ENCODE peak calls at places on chromosomes 16 and 17, in seven cellular contexts. One of them, this sample, is unnamed. For H3K27me3, the result is how much of the 10 kb centered on the place peaks cover.

GRCh38 chr16:4414187-4414909 is 2.0 kb downstream of the CORO7 start:
- DNase-seq in ascending aorta: no peak
- DNase-seq in small intestine: peak
- DNase-seq in psoas muscle: no peak
- DNase-seq in adrenal gland: no peak
- DNase-seq in mammary epithelial cell: no peak
- DNase-seq in CD4-positive, CD25-positive, alpha-beta regulatory T cell: peak
- DNase-seq in this sample: peak

GRCh38 chr17:82246365-82247174 is 17.7 kb downstream of the SLC16A3 start:
- DNase-seq in small intestine: no peak
- DNase-seq in CD4-positive, CD25-positive, alpha-beta regulatory T cell: no peak
- DNase-seq in adrenal gland: peak
- DNase-seq in psoas muscle: peak
- DNase-seq in ascending aorta: no peak
- DNase-seq in mammary epithelial cell: peak
- DNase-seq in this sample: no peak

GRCh38 chr17:54435966-54436365 is 464.7 kb upstream of the TOM1L1 start:
- DNase-seq in small intestine: no peak
- DNase-seq in CD4-positive, CD25-positive, alpha-beta regulatory T cell: no peak
- DNase-seq in ascending aorta: no peak
- DNase-seq in psoas muscle: no peak
- DNase-seq in mammary epithelial cell: no peak
- DNase-seq in adrenal gland: no peak
- DNase-seq in this sample: no peak

GRCh38 chr16:48295493-48296281 is 48.3 kb upstream of the ABCC11 start:
- DNase-seq in ascending aorta: no peak
- DNase-seq in adrenal gland: no peak
- DNase-seq in mammary epithelial cell: peak
- DNase-seq in small intestine: peak
- DNase-seq in psoas muscle: no peak
- DNase-seq in CD4-positive, CD25-positive, alpha-beta regulatory T cell: no peak
- DNase-seq in this sample: no peak

GRCh38 chr17:28216032-28216431 is 103.0 kb upstream of the TMEM97 start:
- DNase-seq in psoas muscle: no peak
- DNase-seq in CD4-positive, CD25-positive, alpha-beta regulatory T cell: no peak
- DNase-seq in ascending aorta: no peak
- DNase-seq in mammary epithelial cell: peak
- DNase-seq in adrenal gland: no peak
- DNase-seq in small intestine: no peak
- DNase-seq in this sample: no peak

GRCh38 chr17:14119546-14119945 is 50.2 kb downstream of the COX10 start:
- DNase-seq in psoas muscle: no peak
- DNase-seq in CD4-positive, CD25-positive, alpha-beta regulatory T cell: peak
- DNase-seq in small intestine: no peak
- DNase-seq in ascending aorta: no peak
- DNase-seq in mammary epithelial cell: no peak
- DNase-seq in adrenal gland: no peak
- DNase-seq in this sample: no peak

GRCh38 chr16:35414139-35414538 is 1954.7 kb downstream of the TP53TG3F start:
- DNase-seq in ascending aorta: no peak
- DNase-seq in adrenal gland: no peak
- DNase-seq in small intestine: no peak
- DNase-seq in CD4-positive, CD25-positive, alpha-beta regulatory T cell: no peak
- DNase-seq in psoas muscle: no peak
- DNase-seq in mammary epithelial cell: no peak
- DNase-seq in this sample: no peak

GRCh38 chr17:74592087-74592990 is at the start of gene CD300LD:
- DNase-seq in small intestine: no peak
- DNase-seq in mammary epithelial cell: no peak
- DNase-seq in CD4-positive, CD25-positive, alpha-beta regulatory T cell: no peak
- DNase-seq in psoas muscle: no peak
- DNase-seq in ascending aorta: no peak
- DNase-seq in adrenal gland: no peak
- DNase-seq in this sample: peak

GRCh38 chr17:79646721-79647455 is 36.0 kb upstream of the RBFOX3 start:
- DNase-seq in mammary epithelial cell: no peak
- DNase-seq in psoas muscle: no peak
- DNase-seq in adrenal gland: no peak
- DNase-seq in CD4-positive, CD25-positive, alpha-beta regulatory T cell: no peak
- DNase-seq in small intestine: no peak
- DNase-seq in ascending aorta: no peak
- DNase-seq in this sample: no peak

GRCh38 chr16:12262454-12263180 is 286.1 kb downstream of the SNX29 start:
- DNase-seq in CD4-positive, CD25-positive, alpha-beta regulatory T cell: no peak
- DNase-seq in psoas muscle: no peak
- DNase-seq in mammary epithelial cell: no peak
- DNase-seq in small intestine: peak
- DNase-seq in adrenal gland: peak
- DNase-seq in ascending aorta: no peak
- DNase-seq in this sample: peak

GRCh38 chr17:55601874-55602364 is 90.7 kb upstream of the SMIM36 start:
- DNase-seq in small intestine: peak
- DNase-seq in psoas muscle: no peak
- DNase-seq in ascending aorta: no peak
- DNase-seq in CD4-positive, CD25-positive, alpha-beta regulatory T cell: peak
- DNase-seq in adrenal gland: peak
- DNase-seq in mammary epithelial cell: peak
- DNase-seq in this sample: no peak

GRCh38 chr16:49464877-49465504 is 91.4 kb downstream of the C16orf78 start:
- DNase-seq in small intestine: no peak
- DNase-seq in psoas muscle: no peak
- DNase-seq in mammary epithelial cell: no peak
- DNase-seq in CD4-positive, CD25-positive, alpha-beta regulatory T cell: no peak
- DNase-seq in ascending aorta: no peak
- DNase-seq in adrenal gland: no peak
- DNase-seq in this sample: peak

GRCh38 chr16:3999479-3999868 is 116.8 kb downstream of the ADCY9 start:
- DNase-seq in small intestine: no peak
- DNase-seq in ascending aorta: no peak
- DNase-seq in CD4-positive, CD25-positive, alpha-beta regulatory T cell: no peak
- DNase-seq in psoas muscle: peak
- DNase-seq in mammary epithelial cell: no peak
- DNase-seq in adrenal gland: no peak
- DNase-seq in this sample: no peak

GRCh38 chr17:40499551-40500189 is 1.8 kb downstream of the TNS4 start:
- DNase-seq in CD4-positive, CD25-positive, alpha-beta regulatory T cell: no peak
- DNase-seq in ascending aorta: peak
- DNase-seq in mammary epithelial cell: peak
- DNase-seq in small intestine: peak
- DNase-seq in psoas muscle: peak
- DNase-seq in adrenal gland: peak
- DNase-seq in this sample: peak

GRCh38 chr17:39002991-39003715 is 36.0 kb upstream of the FBXO47 start:
- DNase-seq in mammary epithelial cell: no peak
- DNase-seq in psoas muscle: peak
- DNase-seq in small intestine: peak
- DNase-seq in CD4-positive, CD25-positive, alpha-beta regulatory T cell: peak
- DNase-seq in ascending aorta: peak
- DNase-seq in adrenal gland: peak
- DNase-seq in this sample: peak

GRCh38 chr16:24511801-24512200 is 27.6 kb upstream of the RBBP6 start:
- DNase-seq in ascending aorta: no peak
- DNase-seq in CD4-positive, CD25-positive, alpha-beta regulatory T cell: no peak
- DNase-seq in psoas muscle: no peak
- DNase-seq in mammary epithelial cell: no peak
- DNase-seq in small intestine: no peak
- DNase-seq in adrenal gland: no peak
- DNase-seq in this sample: no peak

GRCh38 chr17:1227917-1228751 is 42.1 kb upstream of the BHLHA9 start:
- DNase-seq in mammary epithelial cell: no peak
- DNase-seq in psoas muscle: peak
- DNase-seq in CD4-positive, CD25-positive, alpha-beta regulatory T cell: no peak
- DNase-seq in adrenal gland: peak
- DNase-seq in ascending aorta: no peak
- DNase-seq in small intestine: peak
- DNase-seq in this sample: peak

GRCh38 chr17:1227365-1227764 is 42.9 kb upstream of the BHLHA9 start:
- DNase-seq in psoas muscle: no peak
- DNase-seq in mammary epithelial cell: no peak
- DNase-seq in CD4-positive, CD25-positive, alpha-beta regulatory T cell: no peak
- DNase-seq in small intestine: no peak
- DNase-seq in adrenal gland: no peak
- DNase-seq in ascending aorta: no peak
- DNase-seq in this sample: no peak

GRCh38 chr17:1229891-1230571 is 40.2 kb upstream of the BHLHA9 start:
- DNase-seq in small intestine: no peak
- DNase-seq in mammary epithelial cell: no peak
- DNase-seq in psoas muscle: no peak
- DNase-seq in CD4-positive, CD25-positive, alpha-beta regulatory T cell: no peak
- DNase-seq in ascending aorta: no peak
- DNase-seq in adrenal gland: no peak
- DNase-seq in this sample: no peak

GRCh38 chr17:1229354-1229890 is 40.8 kb upstream of the BHLHA9 start:
- DNase-seq in small intestine: peak
- DNase-seq in adrenal gland: peak
- DNase-seq in CD4-positive, CD25-positive, alpha-beta regulatory T cell: peak
- DNase-seq in psoas muscle: peak
- DNase-seq in ascending aorta: peak
- DNase-seq in mammary epithelial cell: peak
- DNase-seq in this sample: peak

DNA sequence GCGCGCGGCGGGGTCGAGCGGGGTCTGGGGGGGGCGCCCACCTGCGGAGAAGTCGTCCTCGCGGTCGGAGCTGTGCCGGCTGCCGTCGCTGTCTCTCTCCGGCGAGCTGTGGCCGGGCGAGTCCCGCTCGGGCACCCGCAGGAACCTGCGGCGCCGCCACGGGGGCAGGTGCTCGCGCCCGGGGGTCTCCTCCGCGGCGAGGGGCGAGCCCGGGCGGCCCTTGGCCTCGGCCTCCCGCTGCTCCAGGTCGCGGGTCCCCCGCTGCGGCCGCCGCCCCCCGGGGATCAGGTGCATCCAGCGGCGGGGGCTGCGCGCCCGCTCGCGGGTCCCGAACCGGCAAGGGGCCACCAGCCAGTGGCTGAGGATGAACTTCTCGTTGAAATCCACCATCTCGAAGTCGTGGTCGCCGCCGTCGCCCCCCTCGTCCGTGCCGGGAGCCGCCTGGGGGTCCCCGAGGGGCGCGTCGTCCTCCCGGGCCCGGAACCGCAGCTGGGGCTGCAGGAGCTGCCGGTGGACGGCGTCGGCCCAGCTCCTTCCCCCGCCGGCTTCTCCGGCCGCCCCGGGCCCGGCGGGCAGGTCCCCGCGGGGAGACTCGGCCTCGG is 41.4 kb upstream of the BHLHA9 start:
- DNase-seq in psoas muscle: no peak
- DNase-seq in small intestine: no peak
- DNase-seq in ascending aorta: no peak
- DNase-seq in CD4-positive, CD25-positive, alpha-beta regulatory T cell: no peak
- DNase-seq in mammary epithelial cell: no peak
- DNase-seq in adrenal gland: no peak
- DNase-seq in this sample: no peak
- H3K27me3 ChIP-seq in psoas muscle: under half
- H3K27me3 ChIP-seq in small intestine: under half
- H3K27me3 ChIP-seq in ascending aorta: under half
- H3K27me3 ChIP-seq in CD4-positive, CD25-positive, alpha-beta regulatory T cell: under half
- H3K27me3 ChIP-seq in mammary epithelial cell: under half
- H3K27me3 ChIP-seq in adrenal gland: under half
- H3K27me3 ChIP-seq in this sample: under half

DNA sequence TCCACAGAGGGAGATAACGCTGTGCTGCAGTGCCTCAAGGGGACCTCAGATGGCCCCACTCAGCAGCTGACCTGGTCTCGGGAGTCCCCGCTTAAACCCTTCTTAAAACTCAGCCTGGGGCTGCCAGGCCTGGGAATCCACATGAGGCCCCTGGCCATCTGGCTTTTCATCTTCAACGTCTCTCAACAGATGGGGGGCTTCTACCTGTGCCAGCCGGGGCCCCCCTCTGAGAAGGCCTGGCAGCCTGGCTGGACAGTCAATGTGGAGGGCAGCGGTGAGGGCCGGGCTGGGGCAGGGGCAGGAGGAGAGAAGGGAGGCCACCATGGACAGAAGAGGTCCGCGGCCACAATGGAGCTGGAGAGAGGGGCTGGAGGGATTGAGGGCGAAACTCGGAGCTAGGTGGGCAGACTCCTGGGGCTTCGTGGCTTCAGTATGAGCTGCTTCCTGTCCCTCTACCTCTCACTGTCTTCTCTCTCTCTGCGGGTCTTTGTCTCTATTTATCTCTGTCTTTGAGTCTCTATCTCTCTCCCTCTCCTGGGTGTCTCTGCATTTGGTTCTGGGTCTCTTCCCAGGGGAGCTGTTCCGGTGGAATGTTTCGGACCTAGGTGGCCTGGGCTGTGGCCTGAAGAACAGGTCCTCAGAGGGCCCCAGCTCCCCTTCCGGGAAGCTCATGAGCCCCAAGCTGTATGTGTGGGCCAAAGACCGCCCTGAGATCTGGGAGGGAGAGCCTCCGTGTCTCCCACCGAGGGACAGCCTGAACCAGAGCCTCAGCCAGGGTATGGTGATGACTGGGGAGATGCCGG is 769 bp downstream of the CD19 start:
- DNase-seq in psoas muscle: no peak
- DNase-seq in ascending aorta: no peak
- DNase-seq in adrenal gland: no peak
- DNase-seq in CD4-positive, CD25-positive, alpha-beta regulatory T cell: no peak
- DNase-seq in small intestine: no peak
- DNase-seq in mammary epithelial cell: no peak
- DNase-seq in this sample: no peak
- H3K4me3 ChIP-seq in psoas muscle: no peak
- H3K4me3 ChIP-seq in ascending aorta: no peak
- H3K4me3 ChIP-seq in adrenal gland: no peak
- H3K4me3 ChIP-seq in CD4-positive, CD25-positive, alpha-beta regulatory T cell: no peak
- H3K4me3 ChIP-seq in small intestine: peak
- H3K4me3 ChIP-seq in mammary epithelial cell: no peak
- H3K4me3 ChIP-seq in this sample: peak

GRCh38 chr17:47736501-47737211 is 3.6 kb downstream of the TBX21 start:
- DNase-seq in small intestine: no peak
- DNase-seq in adrenal gland: no peak
- DNase-seq in ascending aorta: no peak
- DNase-seq in CD4-positive, CD25-positive, alpha-beta regulatory T cell: no peak
- DNase-seq in psoas muscle: no peak
- DNase-seq in mammary epithelial cell: no peak
- DNase-seq in this sample: peak
- H3K27me3 ChIP-seq in small intestine: under half
- H3K27me3 ChIP-seq in adrenal gland: under half
- H3K27me3 ChIP-seq in ascending aorta: under half
- H3K27me3 ChIP-seq in CD4-positive, CD25-positive, alpha-beta regulatory T cell: under half
- H3K27me3 ChIP-seq in psoas muscle: under half
- H3K27me3 ChIP-seq in mammary epithelial cell: under half
- H3K27me3 ChIP-seq in this sample: under half

DNA sequence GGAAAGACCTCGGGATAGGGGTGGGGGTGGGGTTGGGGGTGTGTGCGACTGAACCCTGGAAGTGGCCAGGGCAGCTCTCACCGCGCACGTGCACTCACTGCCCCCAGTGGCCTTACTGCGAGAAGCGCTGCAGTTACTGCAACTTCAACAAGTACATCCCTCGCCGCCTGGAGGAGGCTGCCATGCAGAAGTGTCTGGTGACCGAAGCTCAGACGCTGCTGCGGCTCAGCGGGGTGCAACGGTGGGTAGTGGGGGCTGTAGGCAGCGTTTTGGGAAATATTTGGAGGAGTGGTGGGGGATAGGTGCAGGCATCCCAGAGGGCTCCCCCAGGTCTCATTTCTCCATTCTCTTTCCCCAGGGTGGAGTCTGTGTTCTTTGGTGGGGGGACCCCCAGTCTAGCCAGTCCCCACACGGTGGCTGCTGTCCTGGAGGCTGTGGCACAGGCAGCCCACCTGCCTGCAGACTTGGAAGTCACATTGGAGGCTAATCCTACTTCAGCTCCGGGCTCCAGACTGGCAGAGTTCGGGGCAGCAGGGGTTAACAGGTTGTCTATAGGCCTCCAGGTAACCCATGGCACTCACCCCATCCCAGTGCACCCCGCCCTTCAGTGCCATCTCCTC is 972 bp downstream of the RSAD1 start:
- DNase-seq in ascending aorta: peak
- DNase-seq in CD4-positive, CD25-positive, alpha-beta regulatory T cell: peak
- DNase-seq in small intestine: peak
- DNase-seq in psoas muscle: peak
- DNase-seq in mammary epithelial cell: peak
- DNase-seq in adrenal gland: peak
- DNase-seq in this sample: peak
- H3K4me3 ChIP-seq in ascending aorta: peak
- H3K4me3 ChIP-seq in CD4-positive, CD25-positive, alpha-beta regulatory T cell: peak
- H3K4me3 ChIP-seq in small intestine: peak
- H3K4me3 ChIP-seq in psoas muscle: peak
- H3K4me3 ChIP-seq in mammary epithelial cell: peak
- H3K4me3 ChIP-seq in adrenal gland: no peak
- H3K4me3 ChIP-seq in this sample: peak

This sample was measured in Peyer's patch.